ENCODE peak calls at places on chromosomes 12 and 14, in five cellular contexts. C is A549, W is GM12878, X is K562, I is HepG2. F is an unnamed sample.

GRCh38 chr14:69796797-69797500 is at the start of gene SLC10A1:
- DNase-seq in C (no peak), X (no peak), W (no peak), I (peak; percentile 23), F (no peak)

GRCh38 chr14:33323979-33324378 is 385.3 kb downstream of the NPAS3 start:
- DNase-seq in I (no peak), W (no peak), X (no peak), C (no peak), F (no peak)

GRCh38 chr14:81521356-81521755 is 12.3 kb downstream of the SEL1L start:
- DNase-seq in I (no peak), C (no peak), W (no peak), X (no peak), F (no peak)

GRCh38 chr12:3230758-3231375 is 153.7 kb downstream of the TSPAN9 start:
- DNase-seq in I (no peak), W (no peak), X (no peak), C (no peak), F (no peak)

GRCh38 chr14:51182166-51182565 is 57.9 kb upstream of the TMX1 start:
- DNase-seq in C (no peak), X (no peak), I (no peak), W (no peak), F (no peak)

GRCh38 chr14:95523051-95523817 is 6.8 kb upstream of the SYNE3 start:
- DNase-seq in C (no peak), I (peak; percentile 95), W (no peak), X (no peak), F (no peak)

GRCh38 chr14:89543420-89543790 is 126.4 kb upstream of the FOXN3 start:
- DNase-seq in X (no peak), C (no peak), I (no peak), W (no peak), F (peak; percentile 58)

GRCh38 chr12:10395390-10395998 is 5.7 kb upstream of the KLRK1 start:
- DNase-seq in I (peak; percentile 85), W (peak; percentile 60), C (peak; percentile 38), X (no peak), F (peak; percentile 13)

GRCh38 chr14:48456051-48456450 is 780.6 kb upstream of the MDGA2 start:
- DNase-seq in C (no peak), X (no peak), W (no peak), I (no peak), F (no peak)

GRCh38 chr14:40494483-40494882 is 1062.2 kb upstream of the FBXO33 start:
- DNase-seq in W (no peak), I (no peak), C (no peak), X (no peak), F (peak; percentile 26)

GRCh38 chr12:68977335-68977734 is 44.4 kb upstream of the CPM start:
- DNase-seq in W (no peak), X (no peak), I (no peak), C (no peak), F (no peak)

GRCh38 chr12:63995512-63995911 is 151.0 kb downstream of the SRGAP1 start:
- DNase-seq in X (no peak), C (no peak), I (no peak), W (no peak), F (no peak)

GRCh38 chr12:64004639-64005038 is 160.1 kb downstream of the SRGAP1 start:
- DNase-seq in X (no peak), W (no peak), C (no peak), I (no peak), F (no peak)

GRCh38 chr12:63997198-63997597 is 152.7 kb downstream of the SRGAP1 start:
- DNase-seq in W (no peak), I (no peak), C (no peak), X (no peak), F (no peak)

GRCh38 chr12:64006211-64006610 is 161.7 kb downstream of the SRGAP1 start:
- DNase-seq in W (no peak), X (no peak), I (no peak), C (no peak), F (no peak)

DNA sequence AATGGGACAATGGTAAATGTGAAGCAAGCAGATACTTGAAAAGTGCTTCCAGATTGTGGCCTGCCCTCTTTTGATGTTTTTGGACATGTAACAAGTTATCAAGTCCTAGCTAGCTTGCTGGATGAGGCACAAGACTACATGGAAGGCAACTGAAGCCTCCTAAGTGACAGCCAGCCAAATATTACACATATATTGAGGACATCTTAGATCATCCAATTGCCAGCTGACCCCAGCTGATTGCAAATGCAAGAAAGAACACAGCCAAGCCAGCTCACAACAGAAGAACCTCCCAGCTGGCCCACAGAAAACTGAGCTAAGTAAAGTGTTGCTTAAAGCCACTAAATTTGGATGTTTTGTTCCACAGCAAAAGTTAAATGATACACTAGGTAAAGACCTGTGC is 156.9 kb downstream of the SRGAP1 start:
- DNase-seq in I (no peak), C (no peak), X (no peak), W (no peak), F (no peak)
- TF ChIP-seq REST in I (no peak), C (no peak), X (no peak), W (no peak), F (no peak)

GRCh38 chr14:57464013-57464730 is 29.5 kb downstream of the CCDC198 start:
- DNase-seq in C (no peak), X (no peak), I (no peak), W (no peak), F (no peak)
- TF ChIP-seq JUNB in C (no peak), X (no peak), I (no peak), W (no peak), F (no peak)

DNA sequence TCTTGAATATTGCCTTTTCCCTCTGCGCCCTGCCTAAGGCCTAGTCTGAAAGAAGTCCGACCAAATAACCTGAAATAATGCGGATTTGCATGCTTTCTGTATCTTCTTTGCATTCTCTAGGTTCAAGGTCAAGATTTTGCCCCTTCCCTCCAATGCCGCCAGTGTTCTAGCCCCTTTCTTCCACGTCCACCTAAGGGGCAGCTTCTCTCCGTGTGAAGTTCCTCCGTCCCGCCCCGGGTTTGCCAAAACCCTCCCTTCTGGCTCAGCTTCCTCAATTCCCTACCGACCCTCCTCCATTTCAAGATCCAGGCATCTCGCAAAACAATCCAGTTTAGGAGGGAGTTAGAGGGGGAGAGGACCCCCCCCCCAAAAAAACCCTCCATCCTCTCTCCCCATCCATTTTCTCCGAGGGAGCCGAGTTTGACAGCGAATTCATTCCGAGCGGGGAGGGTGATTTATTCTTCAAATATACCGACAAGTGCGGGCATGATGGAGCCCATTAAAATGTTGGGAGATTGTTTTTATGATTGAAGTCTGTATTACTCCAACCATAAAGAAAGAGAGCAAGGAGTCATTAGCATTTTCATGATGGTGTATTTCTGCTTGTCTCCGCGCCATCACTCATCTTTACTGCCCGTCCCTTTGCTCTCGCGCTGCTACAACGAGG is 20.9 kb upstream of the ATP5MC2 start:
- DNase-seq in I (no peak), X (no peak), C (no peak), W (no peak), F (peak; percentile 25)
- H3K4me2 ChIP-seq in I (peak overlapping the region; percentile 60), X (peak overlapping the region; percentile 34), C (peak overlapping the region; percentile 72), W (peak overlapping the region; percentile 74), F (peak overlapping the region; percentile 73)

GRCh38 chr12:51822261-51822616 is 26.3 kb downstream of the FIGNL2 start:
- DNase-seq in W (no peak), C (no peak), X (no peak), I (no peak), F (no peak)

GRCh38 chr12:51820721-51821422 is 27.6 kb downstream of the FIGNL2 start:
- DNase-seq in I (no peak), C (peak; percentile 82), X (peak; percentile 61), W (no peak), F (peak; percentile 84)

GRCh38 chr12:51819851-51820720 is 28.4 kb downstream of the FIGNL2 start:
- DNase-seq in C (peak; percentile 67), X (no peak), I (no peak), W (no peak), F (peak; percentile 22)

GRCh38 chr12:51822956-51823355 is 25.6 kb downstream of the FIGNL2 start:
- DNase-seq in X (no peak), C (no peak), I (no peak), W (no peak), F (no peak)

DNA sequence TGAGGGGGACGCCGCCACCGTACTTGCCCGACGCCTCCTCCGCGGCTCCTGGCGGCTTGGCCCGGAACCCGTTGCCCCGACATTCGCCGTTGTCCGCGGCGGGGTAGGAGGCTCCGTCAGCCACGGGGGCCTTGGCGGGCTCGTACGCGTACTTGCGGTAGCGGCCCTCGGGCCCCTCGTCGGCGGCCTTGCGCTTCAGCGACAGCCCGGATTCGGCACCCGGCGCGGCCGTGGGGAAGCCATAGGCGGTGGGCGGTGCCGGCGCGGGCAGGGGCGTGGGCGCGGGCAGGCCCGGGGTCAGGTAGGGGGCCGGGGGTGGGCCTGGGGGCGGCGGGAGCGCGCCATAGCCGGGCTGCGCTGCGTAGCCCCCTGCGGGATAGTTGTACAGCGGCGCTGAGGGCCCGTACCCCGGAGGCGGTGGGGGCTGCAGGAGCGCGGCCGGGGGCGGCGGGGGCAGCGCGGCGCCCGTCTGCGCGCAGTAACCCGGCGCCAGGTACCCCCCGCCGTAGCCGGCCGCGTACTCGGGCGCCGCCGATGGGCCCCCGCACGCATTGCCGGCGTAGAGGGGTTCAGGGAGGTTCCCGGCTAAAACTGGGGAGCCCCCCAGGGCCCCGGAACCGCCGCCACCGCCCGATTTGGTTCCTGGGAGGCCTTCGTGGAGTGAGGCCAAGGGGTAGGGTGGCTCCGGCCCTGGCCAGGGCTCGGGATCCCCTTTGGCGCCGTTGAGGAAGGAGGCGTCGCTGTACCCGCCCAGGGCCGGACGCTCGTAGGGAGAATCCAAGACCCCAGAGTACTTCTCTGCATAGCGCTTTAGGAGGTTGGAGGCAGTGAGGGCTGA is 26.9 kb downstream of the FIGNL2 start:
- DNase-seq in X (no peak), W (no peak), I (no peak), C (no peak), F (peak; percentile 55)
- TF ChIP-seq REST in X (no peak), W (no peak), I (no peak), C (no peak), F (no peak)